ENCODE peak calls at places on chromosomes 13 and 19, in six cellular contexts. M is IMR-90, O is vagina, R is GM12891, V is Peyer's patch, E is NB4. S is an unnamed sample.

GRCh38 chr13:30731658-30732390 is 3.5 kb upstream of the ALOX5AP start:
- DNase-seq in M (no peak), O (no peak), E (no peak), R (no peak), V (no peak), S (no peak)

GRCh38 chr13:75385708-75386083 is 96.3 kb downstream of the TBC1D4 start:
- DNase-seq in M (no peak), E (no peak), V (no peak), O (no peak), R (no peak), S (no peak)

GRCh38 chr13:97030705-97031452 is 36.6 kb upstream of the OXGR1 start:
- DNase-seq in M (peak; percentile 61), V (no peak), E (peak; percentile 65), R (no peak), O (no peak), S (peak; percentile 31)

GRCh38 chr19:38383184-38383583 is 4.7 kb downstream of the GGN start:
- DNase-seq in O (no peak), R (no peak), M (no peak), E (no peak), V (no peak), S (no peak)

GRCh38 chr19:3443840-3444694 is 36.3 kb downstream of the SMIM24 start:
- DNase-seq in O (no peak), E (no peak), R (no peak), V (no peak), M (peak; percentile 47), S (no peak)

GRCh38 chr13:38730332-38730731 is 43.5 kb downstream of the FREM2 start:
- DNase-seq in M (no peak), V (no peak), E (no peak), O (no peak), R (no peak), S (no peak)

GRCh38 chr13:42334329-42334706 is 62.4 kb downstream of the AKAP11 start:
- DNase-seq in R (no peak), V (no peak), O (no peak), E (no peak), M (no peak), S (no peak)

GRCh38 chr13:34207334-34207733 is 389.4 kb downstream of the RFC3 start:
- DNase-seq in R (no peak), O (no peak), V (no peak), E (no peak), M (peak; percentile 70), S (no peak)

GRCh38 chr13:46113596-46113995 is 8.8 kb upstream of the CPB2 start:
- DNase-seq in E (peak; percentile 68), O (no peak), V (no peak), R (no peak), M (no peak), S (peak; percentile 4)

DNA sequence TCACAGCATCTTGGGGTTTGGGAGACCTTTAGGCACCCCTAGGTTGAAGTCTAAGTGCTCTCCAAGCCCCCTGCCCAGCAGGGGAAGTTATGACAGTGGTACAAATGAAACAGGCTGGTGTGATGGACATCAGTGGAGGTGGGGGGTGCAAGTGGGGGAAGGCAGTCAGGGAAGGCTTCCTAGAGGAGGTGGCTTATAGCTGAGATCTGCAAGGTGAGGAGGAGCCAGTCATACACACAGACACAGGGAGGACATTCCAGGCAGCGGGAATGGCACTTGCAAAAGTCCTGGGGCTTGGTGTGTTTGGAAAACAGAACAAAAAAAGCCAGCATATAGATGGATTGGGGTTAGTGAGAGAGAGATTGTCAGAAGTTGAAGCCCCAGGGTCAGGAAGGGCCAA is 11.6 kb downstream of the HSH2D start:
- DNase-seq in R (no peak), M (no peak), O (no peak), V (no peak), E (no peak), S (no peak)
- TF ChIP-seq POLR2A in R (no peak), M (no peak), O (no peak), V (no peak), E (no peak), S (no peak)

GRCh38 chr19:52171321-52172169 is at the start of gene ZNF836:
- DNase-seq in O (peak; percentile 91), R (peak; percentile 80), E (peak; percentile 78), V (peak; percentile 96), M (peak; percentile 59), S (peak; percentile 77)
- TF ChIP-seq POLR2A in O (no peak), R (no peak), E (no peak), V (no peak), M (no peak), S (no peak)

GRCh38 chr19:35032356-35032865 is 2.1 kb downstream of the SCN1B start:
- DNase-seq in O (no peak), E (no peak), V (no peak), R (no peak), M (no peak), S (no peak)
- TF ChIP-seq POLR2A in O (no peak), E (no peak), V (no peak), R (no peak), M (no peak), S (no peak)

GRCh38 chr13:49110122-49110831 is 109.9 kb upstream of the MLNR start:
- DNase-seq in V (peak; percentile 95), O (no peak), E (peak; percentile 93), M (peak; percentile 91), R (peak; percentile 18), S (peak; percentile 92)
- TF ChIP-seq POLR2A in V (peak; percentile 18), O (no peak), E (peak; percentile 62), M (no peak), R (no peak), S (peak; percentile 61)

DNA sequence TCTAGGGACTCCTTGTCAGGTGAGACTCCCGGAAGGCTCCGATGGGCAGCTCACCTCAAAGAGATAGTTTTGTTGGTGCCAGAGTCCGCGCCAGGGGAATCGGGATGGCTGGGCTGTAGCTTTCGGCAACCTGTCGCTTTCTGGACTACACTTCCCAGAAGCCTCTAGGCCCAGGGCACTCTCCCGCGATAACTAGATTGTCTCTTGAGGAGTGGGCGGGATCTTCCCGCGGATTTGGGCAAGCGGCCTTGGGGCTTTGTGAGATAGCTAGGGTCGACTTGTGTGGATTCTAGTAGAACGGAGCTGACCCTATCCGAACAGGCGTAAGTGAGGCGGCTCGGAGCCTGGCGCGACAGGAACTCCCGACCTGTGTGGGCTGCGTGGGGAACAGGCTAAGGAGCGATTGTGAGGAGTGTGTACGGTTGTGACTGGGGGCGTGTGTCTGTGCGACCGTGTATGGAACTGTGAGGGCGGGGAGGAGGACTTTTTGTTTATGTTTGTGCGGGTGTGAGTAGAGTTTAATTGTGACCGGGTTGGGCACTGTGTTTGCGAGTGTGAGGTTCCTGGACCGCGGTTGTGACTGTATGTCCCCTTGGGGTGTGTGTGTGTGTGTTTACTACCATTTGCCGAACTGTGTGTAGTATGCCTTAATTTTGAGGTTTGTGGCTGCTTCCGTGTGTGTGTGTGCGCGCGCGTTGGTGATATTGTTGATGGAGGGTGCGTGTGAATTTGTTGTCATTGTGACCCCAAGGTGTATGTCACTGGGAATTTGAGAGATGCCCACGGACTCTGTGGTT is at the start of gene ZNF345:
- DNase-seq in V (peak; percentile 96), O (peak; percentile 92), E (peak; percentile 92), R (peak; percentile 25), M (peak; percentile 94), S (peak; percentile 94)
- TF ChIP-seq POLR2A in V (no peak), O (no peak), E (peak; percentile 66), R (peak; percentile 47), M (peak; percentile 45), S (peak; percentile 66)

GRCh38 chr13:26424181-26424580 is 133.3 kb upstream of the WASF3 start:
- DNase-seq in O (no peak), M (no peak), R (no peak), E (no peak), V (no peak), S (no peak)
- TF ChIP-seq POLR2A in O (no peak), M (no peak), R (no peak), E (no peak), V (no peak), S (no peak)

DNA sequence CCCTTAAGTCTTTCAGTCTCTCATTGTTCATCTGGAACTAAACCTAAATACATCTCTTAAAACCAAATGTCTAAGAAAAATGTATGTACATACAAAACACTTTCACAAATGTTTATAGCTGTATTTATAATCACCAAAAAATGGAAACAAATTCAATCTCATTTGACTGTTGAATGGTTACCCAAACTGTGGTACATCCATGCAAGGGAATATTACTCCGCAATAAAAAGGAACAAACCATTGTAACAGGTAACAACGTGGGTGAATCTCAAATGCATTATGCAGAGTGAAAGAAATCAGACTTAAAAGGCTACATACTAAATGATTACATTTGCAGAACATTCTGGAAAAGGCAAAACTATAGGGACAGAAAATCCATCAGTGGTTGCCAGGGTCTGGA is 425.2 kb downstream of the COG6 start:
- DNase-seq in V (no peak), M (no peak), R (no peak), O (no peak), E (no peak), S (no peak)
- TF ChIP-seq POLR2A in V (no peak), M (no peak), R (no peak), O (no peak), E (no peak), S (no peak)

GRCh38 chr13:109668433-109669233 is 117.8 kb downstream of the IRS2 start:
- DNase-seq in E (no peak), M (no peak), R (no peak), O (no peak), V (no peak), S (no peak)

GRCh38 chr13:109669234-109669612 is 117.2 kb downstream of the IRS2 start:
- DNase-seq in R (no peak), E (no peak), O (no peak), V (no peak), M (no peak), S (no peak)

GRCh38 chr13:109671919-109672318 is 114.5 kb downstream of the IRS2 start:
- DNase-seq in M (no peak), O (no peak), E (peak; percentile 96), R (no peak), V (no peak), S (no peak)

GRCh38 chr13:109670776-109671175 is 115.6 kb downstream of the IRS2 start:
- DNase-seq in R (no peak), M (no peak), E (no peak), V (no peak), O (no peak), S (no peak)

GRCh38 chr13:109669956-109670355 is 116.4 kb downstream of the IRS2 start:
- DNase-seq in R (no peak), O (no peak), E (peak; percentile 47), V (no peak), M (no peak), S (no peak)
- TF ChIP-seq POLR2A in R (no peak), O (no peak), E (no peak), V (no peak), M (no peak), S (no peak)